ENCODE peak calls at places on chromosomes 6 and 20, in six cellular contexts. One of them, this sample, is unnamed.

GRCh38 chr20:10185741-10186558 is 32.7 kb upstream of the SNAP25 start:
- DNase-seq in heart right ventricle: no peak
- DNase-seq in heart left ventricle: no peak
- DNase-seq in kidney epithelial cell: no peak
- DNase-seq in IMR-90: no peak
- DNase-seq in astrocyte of the cerebellum: no peak
- DNase-seq in this sample: no peak

GRCh38 chr6:34385793-34386195 is 6.7 kb downstream of the NUDT3 start:
- DNase-seq in heart right ventricle: no peak
- DNase-seq in astrocyte of the cerebellum: no peak
- DNase-seq in heart left ventricle: no peak
- DNase-seq in kidney epithelial cell: no peak
- DNase-seq in IMR-90: no peak
- DNase-seq in this sample: no peak

GRCh38 chr6:120378582-120379220 is 955.6 kb downstream of the TBC1D32 start:
- DNase-seq in heart left ventricle: no peak
- DNase-seq in heart right ventricle: no peak
- DNase-seq in IMR-90: no peak
- DNase-seq in astrocyte of the cerebellum: peak
- DNase-seq in kidney epithelial cell: no peak
- DNase-seq in this sample: no peak

GRCh38 chr6:24227556-24227955 is 101.5 kb downstream of the NRSN1 start:
- DNase-seq in heart right ventricle: no peak
- DNase-seq in heart left ventricle: no peak
- DNase-seq in kidney epithelial cell: no peak
- DNase-seq in astrocyte of the cerebellum: no peak
- DNase-seq in IMR-90: no peak
- DNase-seq in this sample: no peak

GRCh38 chr6:152378154-152378553 is 259.0 kb downstream of the SYNE1 start:
- DNase-seq in astrocyte of the cerebellum: no peak
- DNase-seq in kidney epithelial cell: no peak
- DNase-seq in IMR-90: peak
- DNase-seq in heart left ventricle: no peak
- DNase-seq in heart right ventricle: no peak
- DNase-seq in this sample: no peak

GRCh38 chr6:116287668-116288282 is 8.0 kb upstream of the TSPYL1 start:
- DNase-seq in astrocyte of the cerebellum: peak
- DNase-seq in IMR-90: peak
- DNase-seq in heart left ventricle: no peak
- DNase-seq in heart right ventricle: no peak
- DNase-seq in kidney epithelial cell: no peak
- DNase-seq in this sample: no peak

GRCh38 chr6:82954937-82955577 is 110.6 kb downstream of the UBE3D start:
- DNase-seq in IMR-90: peak
- DNase-seq in kidney epithelial cell: peak
- DNase-seq in heart right ventricle: no peak
- DNase-seq in astrocyte of the cerebellum: peak
- DNase-seq in heart left ventricle: no peak
- DNase-seq in this sample: no peak

GRCh38 chr20:33013701-33014326 is 6.3 kb downstream of the BPIFB2 start:
- DNase-seq in astrocyte of the cerebellum: no peak
- DNase-seq in heart left ventricle: no peak
- DNase-seq in kidney epithelial cell: no peak
- DNase-seq in heart right ventricle: no peak
- DNase-seq in IMR-90: no peak
- DNase-seq in this sample: no peak

GRCh38 chr6:152293404-152293803 is 343.8 kb downstream of the SYNE1 start:
- DNase-seq in IMR-90: no peak
- DNase-seq in astrocyte of the cerebellum: no peak
- DNase-seq in heart left ventricle: peak
- DNase-seq in heart right ventricle: peak
- DNase-seq in kidney epithelial cell: no peak
- DNase-seq in this sample: no peak

GRCh38 chr20:43669332-43669731 is 2.4 kb downstream of the MYBL2 start:
- DNase-seq in kidney epithelial cell: peak
- DNase-seq in heart left ventricle: no peak
- DNase-seq in heart right ventricle: no peak
- DNase-seq in astrocyte of the cerebellum: no peak
- DNase-seq in IMR-90: peak
- DNase-seq in this sample: no peak

GRCh38 chr6:31778999-31779885 is 2.1 kb upstream of the VWA7 start:
- DNase-seq in heart right ventricle: no peak
- DNase-seq in kidney epithelial cell: no peak
- DNase-seq in IMR-90: no peak
- DNase-seq in heart left ventricle: no peak
- DNase-seq in astrocyte of the cerebellum: no peak
- DNase-seq in this sample: no peak

GRCh38 chr6:12069891-12070529 is 57.9 kb downstream of the HIVEP1 start:
- DNase-seq in kidney epithelial cell: no peak
- DNase-seq in IMR-90: no peak
- DNase-seq in heart right ventricle: no peak
- DNase-seq in astrocyte of the cerebellum: no peak
- DNase-seq in heart left ventricle: no peak
- DNase-seq in this sample: no peak

GRCh38 chr20:11907621-11908020 is 10.1 kb upstream of the BTBD3 start:
- DNase-seq in heart right ventricle: no peak
- DNase-seq in heart left ventricle: no peak
- DNase-seq in astrocyte of the cerebellum: no peak
- DNase-seq in kidney epithelial cell: no peak
- DNase-seq in IMR-90: peak
- DNase-seq in this sample: no peak

GRCh38 chr20:40797425-40797824 is 108.4 kb upstream of the MAFB start:
- DNase-seq in heart left ventricle: no peak
- DNase-seq in heart right ventricle: no peak
- DNase-seq in astrocyte of the cerebellum: peak
- DNase-seq in kidney epithelial cell: no peak
- DNase-seq in IMR-90: peak
- DNase-seq in this sample: peak

GRCh38 chr20:56826971-56827645 is 198.0 kb downstream of the TFAP2C start:
- DNase-seq in heart left ventricle: no peak
- DNase-seq in astrocyte of the cerebellum: no peak
- DNase-seq in kidney epithelial cell: no peak
- DNase-seq in IMR-90: no peak
- DNase-seq in heart right ventricle: no peak
- DNase-seq in this sample: no peak

GRCh38 chr6:140537834-140538680 is 1163.6 kb upstream of the CITED2 start:
- DNase-seq in heart right ventricle: no peak
- DNase-seq in IMR-90: peak
- DNase-seq in heart left ventricle: peak
- DNase-seq in astrocyte of the cerebellum: peak
- DNase-seq in kidney epithelial cell: peak
- DNase-seq in this sample: no peak

GRCh38 chr20:52984451-52984810 is 12.3 kb downstream of the TSHZ2 start:
- DNase-seq in IMR-90: no peak
- DNase-seq in heart right ventricle: no peak
- DNase-seq in kidney epithelial cell: no peak
- DNase-seq in astrocyte of the cerebellum: no peak
- DNase-seq in heart left ventricle: no peak
- DNase-seq in this sample: no peak

GRCh38 chr6:18185624-18186023 is 30.4 kb downstream of the KDM1B start:
- DNase-seq in astrocyte of the cerebellum: no peak
- DNase-seq in IMR-90: no peak
- DNase-seq in kidney epithelial cell: no peak
- DNase-seq in heart right ventricle: no peak
- DNase-seq in heart left ventricle: no peak
- DNase-seq in this sample: no peak

GRCh38 chr6:127539292-127539691 is 20.2 kb upstream of the MTCL3 start:
- DNase-seq in IMR-90: peak
- DNase-seq in heart right ventricle: no peak
- DNase-seq in astrocyte of the cerebellum: no peak
- DNase-seq in heart left ventricle: no peak
- DNase-seq in kidney epithelial cell: no peak
- DNase-seq in this sample: no peak
- TF ChIP-seq CTCF in IMR-90: peak
- TF ChIP-seq CTCF in heart right ventricle: peak
- TF ChIP-seq CTCF in astrocyte of the cerebellum: peak
- TF ChIP-seq CTCF in heart left ventricle: peak
- TF ChIP-seq CTCF in kidney epithelial cell: no peak
- TF ChIP-seq CTCF in this sample: peak

GRCh38 chr20:58839474-58839874 is 11.2 kb downstream of the GNAS-AS1 start:
- DNase-seq in astrocyte of the cerebellum: no peak
- DNase-seq in IMR-90: peak
- DNase-seq in kidney epithelial cell: no peak
- DNase-seq in heart left ventricle: no peak
- DNase-seq in heart right ventricle: peak
- DNase-seq in this sample: no peak

GRCh38 chr20:58839991-58840747 is 10.5 kb downstream of the GNAS-AS1 start:
- DNase-seq in heart left ventricle: no peak
- DNase-seq in kidney epithelial cell: no peak
- DNase-seq in heart right ventricle: no peak
- DNase-seq in astrocyte of the cerebellum: no peak
- DNase-seq in IMR-90: no peak
- DNase-seq in this sample: no peak

GRCh38 chr20:58837717-58838116 is 13.0 kb downstream of the GNAS-AS1 start:
- DNase-seq in heart left ventricle: no peak
- DNase-seq in astrocyte of the cerebellum: no peak
- DNase-seq in IMR-90: no peak
- DNase-seq in kidney epithelial cell: no peak
- DNase-seq in heart right ventricle: no peak
- DNase-seq in this sample: no peak

GRCh38 chr20:58840816-58841538 is 9.7 kb downstream of the GNAS-AS1 start:
- DNase-seq in astrocyte of the cerebellum: no peak
- DNase-seq in kidney epithelial cell: no peak
- DNase-seq in heart left ventricle: no peak
- DNase-seq in heart right ventricle: no peak
- DNase-seq in IMR-90: no peak
- DNase-seq in this sample: no peak

DNA sequence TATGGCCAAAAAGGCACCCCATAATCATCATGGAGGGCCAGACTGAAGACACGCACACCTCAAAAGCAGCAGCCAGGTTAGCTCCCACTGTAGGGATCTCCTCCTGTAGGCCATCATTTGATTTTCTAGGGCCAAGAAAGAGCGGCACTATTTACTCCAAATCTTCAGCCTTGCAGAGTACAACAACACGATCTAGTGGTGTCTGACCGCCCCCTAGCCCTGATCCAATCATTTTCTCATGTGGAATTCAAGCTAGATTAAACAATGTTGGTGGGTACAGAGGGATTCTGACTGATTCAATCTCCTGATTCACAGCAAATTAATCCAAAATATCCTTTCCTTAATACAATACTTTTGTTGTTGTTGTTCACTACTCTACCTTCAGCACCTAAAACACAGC is 12.5 kb downstream of the GNAS-AS1 start:
- DNase-seq in kidney epithelial cell: no peak
- DNase-seq in heart left ventricle: no peak
- DNase-seq in heart right ventricle: no peak
- DNase-seq in IMR-90: no peak
- DNase-seq in astrocyte of the cerebellum: no peak
- DNase-seq in this sample: no peak
- TF ChIP-seq CTCF in kidney epithelial cell: no peak
- TF ChIP-seq CTCF in heart left ventricle: no peak
- TF ChIP-seq CTCF in heart right ventricle: no peak
- TF ChIP-seq CTCF in IMR-90: no peak
- TF ChIP-seq CTCF in astrocyte of the cerebellum: no peak
- TF ChIP-seq CTCF in this sample: no peak

DNA sequence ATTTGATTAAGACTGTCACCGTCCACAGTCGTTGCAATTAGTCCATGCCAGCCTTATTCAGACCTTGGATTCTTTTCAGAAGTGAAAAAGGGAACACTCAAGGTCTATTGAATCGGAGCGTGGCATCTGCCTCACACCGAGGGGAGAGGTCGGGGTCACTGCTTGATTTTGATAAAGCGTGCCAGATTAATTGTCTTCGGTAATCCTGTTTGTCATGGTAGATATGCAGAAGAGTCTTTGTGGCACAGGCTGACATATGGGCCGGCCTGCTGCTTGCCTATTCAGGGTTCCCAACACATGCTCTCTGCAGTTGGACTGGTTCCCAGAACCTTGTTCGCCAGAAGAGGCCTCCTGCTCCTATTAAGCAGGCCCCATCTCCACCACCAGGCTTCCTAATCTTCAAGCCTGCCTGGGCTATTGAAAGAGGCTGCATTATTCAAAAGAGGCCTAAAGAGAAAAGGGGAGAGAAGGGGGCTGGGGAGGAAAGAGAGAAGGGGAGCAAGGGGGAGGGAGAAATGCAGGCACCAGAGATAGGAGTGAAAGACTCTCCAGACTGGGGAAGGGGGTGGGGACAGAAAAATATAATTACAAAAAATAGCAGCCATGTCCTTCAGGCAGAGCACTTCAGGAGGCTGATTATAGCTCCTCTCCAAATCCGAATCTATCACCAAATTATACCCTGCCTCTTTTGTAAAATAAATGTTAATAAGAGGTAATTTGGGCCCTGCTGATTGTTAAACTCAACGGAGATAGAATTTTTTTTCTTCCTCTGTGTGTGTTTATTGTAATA is 611.3 kb downstream of the HDGFL1 start:
- DNase-seq in IMR-90: peak
- DNase-seq in astrocyte of the cerebellum: peak
- DNase-seq in kidney epithelial cell: no peak
- DNase-seq in heart right ventricle: peak
- DNase-seq in heart left ventricle: peak
- DNase-seq in this sample: no peak
- TF ChIP-seq CTCF in IMR-90: peak
- TF ChIP-seq CTCF in astrocyte of the cerebellum: no peak
- TF ChIP-seq CTCF in kidney epithelial cell: no peak
- TF ChIP-seq CTCF in heart right ventricle: no peak
- TF ChIP-seq CTCF in heart left ventricle: no peak
- TF ChIP-seq CTCF in this sample: peak

GRCh38 chr20:50852085-50852484 is 57.2 kb downstream of the BCAS4 start:
- DNase-seq in IMR-90: no peak
- DNase-seq in heart left ventricle: no peak
- DNase-seq in heart right ventricle: no peak
- DNase-seq in astrocyte of the cerebellum: no peak
- DNase-seq in kidney epithelial cell: no peak
- DNase-seq in this sample: no peak

GRCh38 chr20:50848341-50848808 is 53.5 kb downstream of the BCAS4 start:
- DNase-seq in heart right ventricle: no peak
- DNase-seq in astrocyte of the cerebellum: no peak
- DNase-seq in kidney epithelial cell: no peak
- DNase-seq in heart left ventricle: peak
- DNase-seq in IMR-90: no peak
- DNase-seq in this sample: no peak

GRCh38 chr20:50848846-50849673 is 54.2 kb downstream of the BCAS4 start:
- DNase-seq in IMR-90: no peak
- DNase-seq in heart right ventricle: no peak
- DNase-seq in heart left ventricle: no peak
- DNase-seq in astrocyte of the cerebellum: no peak
- DNase-seq in kidney epithelial cell: no peak
- DNase-seq in this sample: no peak

GRCh38 chr20:50854512-50855249 is 59.8 kb downstream of the BCAS4 start:
- DNase-seq in IMR-90: no peak
- DNase-seq in heart right ventricle: no peak
- DNase-seq in heart left ventricle: no peak
- DNase-seq in astrocyte of the cerebellum: no peak
- DNase-seq in kidney epithelial cell: no peak
- DNase-seq in this sample: no peak

DNA sequence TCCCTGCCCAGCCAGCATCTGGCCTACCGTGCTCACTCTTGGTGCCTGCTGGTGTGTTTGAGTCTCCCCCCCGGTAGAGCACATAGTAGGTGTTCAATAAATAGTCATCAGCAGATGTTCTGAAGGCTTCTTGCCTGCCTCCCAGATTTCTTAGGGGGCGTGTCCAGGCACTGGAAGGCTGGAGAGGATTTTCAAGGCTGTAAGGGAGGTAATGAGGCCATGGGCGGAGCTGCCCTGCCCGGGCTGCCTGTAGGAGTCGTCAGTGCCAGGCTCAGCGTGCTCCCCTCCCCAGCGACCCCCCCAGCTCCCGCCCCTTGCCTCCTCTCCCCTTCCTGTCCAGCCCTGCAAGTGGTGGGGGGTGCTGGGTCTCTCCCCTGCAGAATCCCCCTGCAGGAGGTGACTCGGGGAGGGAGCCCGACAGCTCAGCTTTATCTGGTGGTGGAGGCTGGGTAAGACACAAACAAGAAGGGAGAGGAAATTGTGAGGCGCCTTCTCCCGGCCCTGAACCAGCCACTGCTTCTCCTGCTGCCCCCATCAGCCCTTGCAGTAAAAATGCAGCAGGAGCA is 55.9 kb downstream of the BCAS4 start:
- DNase-seq in astrocyte of the cerebellum: no peak
- DNase-seq in IMR-90: no peak
- DNase-seq in heart left ventricle: no peak
- DNase-seq in kidney epithelial cell: no peak
- DNase-seq in heart right ventricle: no peak
- DNase-seq in this sample: no peak
- TF ChIP-seq CTCF in astrocyte of the cerebellum: no peak
- TF ChIP-seq CTCF in IMR-90: no peak
- TF ChIP-seq CTCF in heart left ventricle: no peak
- TF ChIP-seq CTCF in kidney epithelial cell: no peak
- TF ChIP-seq CTCF in heart right ventricle: no peak
- TF ChIP-seq CTCF in this sample: no peak

This sample was measured in type B pancreatic cell.